ENCODE peak calls at places on chromosomes 11 and 22, in four cellular contexts. B is AG04450, A is fibroblast of lung, I is WTC11. G is an unnamed sample.

GRCh38 chr11:73528013-73528412 is 69.9 kb downstream of the FAM168A start:
- DNase-seq in I (no peak), A (no peak), B (no peak), G (no peak)

GRCh38 chr11:103947566-103947919 is 88.9 kb upstream of the DDI1 start:
- DNase-seq in A (peak; percentile 62), I (no peak), B (no peak), G (no peak)

GRCh38 chr11:69195819-69196218 is 40.1 kb downstream of the SMIM38 start:
- DNase-seq in B (no peak), A (no peak), I (no peak), G (no peak)

GRCh38 chr22:38238519-38239051 is 34.2 kb downstream of the TMEM184B start:
- DNase-seq in A (peak; percentile 76), B (no peak), I (no peak), G (no peak)

GRCh38 chr22:46477967-46478635 is 59.3 kb downstream of the CELSR1 start:
- DNase-seq in I (no peak), A (no peak), B (no peak), G (no peak)

GRCh38 chr22:43370045-43370444 is 26.9 kb upstream of the SCUBE1 start:
- DNase-seq in B (no peak), A (no peak), I (peak; percentile 62), G (no peak)

GRCh38 chr11:10413268-10413667 is 41.8 kb upstream of the AMPD3 start:
- DNase-seq in B (no peak), I (no peak), A (peak; percentile 26), G (no peak)

GRCh38 chr22:30290679-30291333 is 1.5 kb upstream of the CASTOR1 start:
- DNase-seq in A (peak; percentile 69), B (no peak), I (no peak), G (no peak)

GRCh38 chr11:57562596-57562995 is 4.9 kb downstream of the UBE2L6 start:
- DNase-seq in I (no peak), A (no peak), B (no peak), G (no peak)
- TF ChIP-seq CTCF in I (no peak), A (no peak), B (no peak), G (no peak)

GRCh38 chr22:31995807-31996206 is 47.3 kb upstream of the SLC5A1 start:
- DNase-seq in A (no peak), I (no peak), B (no peak), G (no peak)

GRCh38 chr22:31998784-31999435 is 44.2 kb upstream of the SLC5A1 start:
- DNase-seq in I (no peak), A (no peak), B (no peak), G (no peak)

GRCh38 chr22:32000171-32000570 is 42.9 kb upstream of the SLC5A1 start:
- DNase-seq in A (no peak), I (no peak), B (no peak), G (no peak)

GRCh38 chr22:31995046-31995445 is 48.0 kb upstream of the SLC5A1 start:
- DNase-seq in B (no peak), I (no peak), A (no peak), G (no peak)
- TF ChIP-seq CTCF in B (peak; percentile 28), I (no peak), A (no peak), G (peak; percentile 50)

GRCh38 chr11:108497317-108498045 is 703 bp downstream of the POGLUT3 start:
- DNase-seq in B (peak; percentile 97), A (peak; percentile 99), I (peak; percentile 74), G (peak; percentile 54)

GRCh38 chr11:108500721-108501120 is 2.5 kb upstream of the POGLUT3 start:
- DNase-seq in B (no peak), I (no peak), A (no peak), G (no peak)

GRCh38 chr11:108498046-108498815 is at the start of gene POGLUT3:
- DNase-seq in I (peak; percentile 68), A (peak; percentile 58), B (no peak), G (peak; percentile 57)

GRCh38 chr11:108500169-108500568 is 2.0 kb upstream of the POGLUT3 start:
- DNase-seq in A (no peak), I (no peak), B (no peak), G (no peak)

DNA sequence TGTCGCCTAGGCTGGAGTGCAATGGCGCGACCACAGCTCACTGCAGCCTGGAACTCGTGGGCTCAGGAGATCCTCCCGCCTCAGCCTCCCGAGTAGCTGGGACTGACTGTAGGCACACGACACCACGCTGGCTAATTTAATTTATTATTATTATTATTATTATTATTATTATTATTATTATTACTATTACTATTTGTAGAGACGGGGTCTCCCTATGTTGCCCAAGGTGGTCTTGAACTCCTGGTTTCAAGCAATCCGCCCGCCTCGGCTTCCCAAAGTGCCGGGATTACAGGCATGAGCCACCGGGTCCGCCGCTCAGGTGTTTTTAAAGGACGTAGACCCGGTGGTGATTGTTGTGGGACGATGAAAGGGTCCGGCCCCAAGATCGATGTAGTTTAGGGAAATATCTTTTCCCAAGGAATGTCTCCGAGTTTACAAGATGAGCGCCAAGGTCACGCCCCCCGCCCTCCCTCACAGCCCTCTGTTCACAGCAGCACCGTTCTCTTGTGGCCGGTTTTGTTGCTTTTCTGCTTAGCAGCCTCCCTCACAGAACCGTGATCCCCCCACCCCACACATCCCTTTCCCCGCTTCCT is 728 bp upstream of the POGLUT3 start:
- DNase-seq in B (no peak), A (no peak), I (peak; percentile 25), G (no peak)
- TF ChIP-seq CTCF in B (no peak), A (no peak), I (no peak), G (no peak)

GRCh38 chr11:540583-541432 is 3.5 kb downstream of the LRRC56 start:
- DNase-seq in I (no peak), B (no peak), A (no peak), G (no peak)

GRCh38 chr11:536841-537621 is at the start of gene LRRC56:
- DNase-seq in I (peak; percentile 87), B (peak; percentile 59), A (peak; percentile 83), G (peak; percentile 70)

GRCh38 chr11:539971-540481 is 2.7 kb downstream of the LRRC56 start:
- DNase-seq in A (no peak), I (no peak), B (no peak), G (no peak)

GRCh38 chr11:537622-538430 is 499 bp downstream of the LRRC56 start:
- DNase-seq in I (no peak), B (no peak), A (no peak), G (no peak)

GRCh38 chr11:538431-539051 is 1.2 kb downstream of the LRRC56 start:
- DNase-seq in I (no peak), A (no peak), B (no peak), G (no peak)
- TF ChIP-seq CTCF in I (no peak), A (no peak), B (no peak), G (no peak)